ENCODE peak calls at places on chromosomes 7 and 10, in six cellular contexts. Z, A, W, J, H and O are unnamed samples.
A peak's percentile ranks its signal among the peaks of the same experiment; 100 is the strongest.

GRCh38 chr7:98077762-98078161 is 28.9 kb upstream of the LMTK2 start:
- DNase-seq in Z (no peak), A (no peak), W (no peak), J (no peak), H (no peak), O (no peak)

GRCh38 chr10:60203993-60204618 is 185.6 kb downstream of the ANK3 start:
- DNase-seq in Z (peak; percentile 60), A (peak; percentile 55), W (no peak), J (no peak), H (no peak), O (no peak)

GRCh38 chr10:1572519-1573333 is 164.6 kb downstream of the ADARB2 start:
- DNase-seq in Z (no peak), A (no peak), W (no peak), J (no peak), H (no peak), O (no peak)

GRCh38 chr10:33116293-33116697 is 158.3 kb upstream of the ITGB1 start:
- DNase-seq in Z (peak; percentile 82), A (peak; percentile 40), W (no peak), J (no peak), H (no peak), O (no peak)

GRCh38 chr10:24900888-24901685 is 51.3 kb downstream of the PRTFDC1 start:
- DNase-seq in Z (peak; percentile 59), A (no peak), W (no peak), J (no peak), H (no peak), O (no peak)

GRCh38 chr10:88473989-88474883 is 108.9 kb downstream of the RNLS start:
- DNase-seq in Z (no peak), A (no peak), W (no peak), J (no peak), H (peak; percentile 54), O (peak; percentile 75)

GRCh38 chr7:91299952-91300775 is 35.9 kb downstream of the FZD1 start:
- DNase-seq in Z (no peak), A (no peak), W (no peak), J (no peak), H (no peak), O (peak; percentile 28)

GRCh38 chr7:97011104-97011503 is 5.8 kb downstream of the DLX6 start:
- DNase-seq in Z (no peak), A (no peak), W (no peak), J (no peak), H (no peak), O (no peak)

GRCh38 chr10:70048309-70048708 is 4.3 kb upstream of the MACROH2A2 start:
- DNase-seq in Z (peak; percentile 76), A (no peak), W (no peak), J (no peak), H (no peak), O (no peak)